ENCODE peak calls at places on chromosome 9, in four cellular contexts. C is lung microvascular endothelial cell, Z is NCI-H774, P is left lung. X is an unnamed sample.

GRCh38 chr9:80163889-80164288 is 592.1 kb downstream of the TLE4 start:
- DNase-seq in C (no peak), Z (no peak), P (no peak), X (no peak)

GRCh38 chr9:86975086-86975485 is 27.8 kb upstream of the GAS1 start:
- DNase-seq in C (no peak), Z (no peak), P (no peak), X (no peak)

GRCh38 chr9:4077499-4078102 is 222.3 kb downstream of the GLIS3 start:
- DNase-seq in C (peak; percentile 60), Z (no peak), P (peak; percentile 76), X (peak; percentile 18)

GRCh38 chr9:111412280-111412679 is 71.9 kb downstream of the ECPAS start:
- DNase-seq in C (peak; percentile 59), Z (no peak), P (no peak), X (no peak)

GRCh38 chr9:115766495-115766894 is 387.1 kb upstream of the PAPPA start:
- DNase-seq in C (no peak), Z (no peak), P (no peak), X (no peak)

GRCh38 chr9:98124637-98125426 is 5.8 kb upstream of the TRIM14 start:
- DNase-seq in C (no peak), Z (no peak), P (no peak), X (no peak)

GRCh38 chr9:134571946-134572914 is 69.4 kb upstream of the COL5A1 start:
- DNase-seq in C (no peak), Z (no peak), P (peak; percentile 10), X (no peak)

GRCh38 chr9:86639899-86640379 is 285.7 kb upstream of the TUT7 start:
- DNase-seq in C (no peak), Z (no peak), P (no peak), X (no peak)

GRCh38 chr9:123695391-123695790 is 234.5 kb downstream of the DENND1A start:
- DNase-seq in C (no peak), Z (no peak), P (no peak), X (no peak)

GRCh38 chr9:86099695-86100364 is 472 bp upstream of the GOLM1 start:
- DNase-seq in C (peak; percentile 20), Z (no peak), P (peak; percentile 62), X (peak; percentile 60)

GRCh38 chr9:70534058-70534457 is 119.6 kb upstream of the KLF9 start:
- DNase-seq in C (peak; percentile 78), Z (no peak), P (no peak), X (no peak)

GRCh38 chr9:125902224-125902623 is 155.1 kb downstream of the PBX3 start:
- DNase-seq in C (no peak), Z (no peak), P (no peak), X (no peak)

GRCh38 chr9:115978739-115979138 is 174.9 kb upstream of the PAPPA start:
- DNase-seq in C (no peak), Z (peak; percentile 26), P (no peak), X (no peak)

GRCh38 chr9:78074385-78075291 is 43.0 kb upstream of the GNAQ start:
- DNase-seq in C (peak; percentile 57), Z (no peak), P (no peak), X (no peak)

GRCh38 chr9:135827866-135828580 is 79.3 kb downstream of the CAMSAP1 start:
- DNase-seq in C (no peak), Z (no peak), P (no peak), X (no peak)

GRCh38 chr9:132519033-132519432 is 63.4 kb upstream of the BARHL1 start:
- DNase-seq in C (no peak), Z (no peak), P (no peak), X (no peak)

GRCh38 chr9:37937403-37937802 is 33.5 kb upstream of the SLC25A51 start:
- DNase-seq in C (no peak), Z (no peak), P (no peak), X (no peak)

GRCh38 chr9:104997536-104997935 is 69.6 kb upstream of the ABCA1 start:
- DNase-seq in C (no peak), Z (no peak), P (no peak), X (no peak)

GRCh38 chr9:87749335-87750035 is 23.6 kb downstream of the CTSL start:
- DNase-seq in C (peak; percentile 90), Z (no peak), P (no peak), X (no peak)

GRCh38 chr9:28270156-28270555 is 696.9 kb upstream of the C9orf72 start:
- DNase-seq in C (no peak), Z (no peak), P (no peak), X (no peak)

GRCh38 chr9:89817186-89817960 is 212.6 kb downstream of the GADD45G start:
- DNase-seq in C (peak; percentile 12), Z (no peak), P (no peak), X (no peak)

GRCh38 chr9:92463989-92464388 is 18.3 kb downstream of the ASPN start:
- DNase-seq in C (no peak), Z (no peak), P (no peak), X (no peak)

GRCh38 chr9:128823903-128824406 is 5.6 kb downstream of the SPOUT1 start:
- DNase-seq in C (no peak), Z (no peak), P (no peak), X (no peak)

GRCh38 chr9:133491656-133491925 is 12.7 kb upstream of the SLC2A6 start:
- DNase-seq in C (no peak), Z (no peak), P (no peak), X (no peak)

GRCh38 chr9:76912631-76913275 is 6.8 kb upstream of the PRUNE2 start:
- DNase-seq in C (no peak), Z (no peak), P (no peak), X (no peak)

GRCh38 chr9:126397056-126397455 is 70.4 kb downstream of the MVB12B start:
- DNase-seq in C (no peak), Z (no peak), P (no peak), X (no peak)

GRCh38 chr9:83291196-83291595 is 228.3 kb upstream of the RASEF start:
- DNase-seq in C (no peak), Z (no peak), P (no peak), X (peak; percentile 9)

GRCh38 chr9:110303136-110303535 is 34.5 kb downstream of the TXNDC8 start:
- DNase-seq in C (no peak), Z (no peak), P (no peak), X (no peak)

GRCh38 chr9:93681316-93682154 is 105.2 kb downstream of the PHF2 start:
- DNase-seq in C (no peak), Z (no peak), P (no peak), X (peak; percentile 4)

GRCh38 chr9:84261082-84261746 is 79.3 kb downstream of the SLC28A3 start:
- DNase-seq in C (peak; percentile 88), Z (peak; percentile 81), P (peak; percentile 77), X (peak; percentile 57)

GRCh38 chr9:25648116-25648515 is 30.1 kb downstream of the TUSC1 start:
- DNase-seq in C (no peak), Z (no peak), P (no peak), X (no peak)

GRCh38 chr9:22216730-22217160 is 207.6 kb upstream of the CDKN2B start:
- DNase-seq in C (no peak), Z (peak; percentile 19), P (no peak), X (no peak)

GRCh38 chr9:105449081-105449480 is 1.2 kb downstream of the FSD1L start:
- DNase-seq in C (no peak), Z (no peak), P (no peak), X (no peak)

GRCh38 chr9:133787749-133788015 is 49.5 kb upstream of the SARDH start:
- DNase-seq in C (peak; percentile 69), Z (no peak), P (peak; percentile 55), X (no peak)

GRCh38 chr9:108535526-108535925 is 320.3 kb downstream of the ACTL7B start:
- DNase-seq in C (peak; percentile 28), Z (no peak), P (no peak), X (no peak)

GRCh38 chr9:15423328-15423985 is 781 bp downstream of the SNAPC3 start:
- DNase-seq in C (peak; percentile 35), Z (no peak), P (no peak), X (peak; percentile 54)

GRCh38 chr9:121807069-121807917 is 155.9 kb downstream of the DAB2IP start:
- DNase-seq in C (no peak), Z (no peak), P (no peak), X (no peak)

GRCh38 chr9:93461810-93462209 is 8.4 kb upstream of the FAM120AOS start:
- DNase-seq in C (no peak), Z (no peak), P (no peak), X (no peak)

GRCh38 chr9:108434502-108434901 is 421.3 kb downstream of the ACTL7B start:
- DNase-seq in C (no peak), Z (no peak), P (no peak), X (no peak)